ENCODE peak calls at places on chromosomes 4 and X, in nine cellular contexts. E, W, G, I, R, N, B, F and M are unnamed samples.

GRCh38 chr4:57981123-57981522 is 870.9 kb upstream of the IGFBP7 start:
- DNase-seq in E (no peak), W (no peak), G (no peak), I (no peak), R (no peak), N (no peak), B (no peak), F (no peak), M (no peak)

GRCh38 chrX:80572636-80573035 is 152.4 kb downstream of the TENT5D start:
- DNase-seq in E (no peak), W (no peak), G (no peak), I (no peak), R (no peak), N (no peak), B (no peak), F (no peak), M (no peak)

GRCh38 chr4:53905935-53906377 is 158.4 kb downstream of the CHIC2 start:
- DNase-seq in E (peak; percentile 85), W (peak; percentile 64), G (peak; percentile 41), I (peak; percentile 82), R (peak; percentile 60), N (no peak), B (peak; percentile 82), F (no peak), M (peak; percentile 46)

GRCh38 chrX:41733939-41734338 is 10.0 kb downstream of the GPR82 start:
- DNase-seq in E (no peak), W (no peak), G (no peak), I (peak; percentile 22), R (no peak), N (no peak), B (no peak), F (no peak), M (no peak)

GRCh38 chrX:38335382-38335781 is 8.1 kb upstream of the RPGR start:
- DNase-seq in E (no peak), W (no peak), G (peak; percentile 43), I (peak; percentile 36), R (no peak), N (no peak), B (no peak), F (no peak), M (no peak)

GRCh38 chr4:183675625-183676024 is 16.5 kb downstream of the TRAPPC11 start:
- DNase-seq in E (no peak), W (no peak), G (peak; percentile 30), I (peak; percentile 16), R (no peak), N (no peak), B (no peak), F (no peak), M (no peak)

GRCh38 chr4:24781999-24782745 is 13.2 kb upstream of the SOD3 start:
- DNase-seq in E (no peak), W (peak; percentile 72), G (no peak), I (no peak), R (no peak), N (no peak), B (no peak), F (no peak), M (no peak)

GRCh38 chrX:9132036-9132435 is 98.1 kb upstream of the FAM9B start:
- DNase-seq in E (no peak), W (no peak), G (no peak), I (no peak), R (no peak), N (no peak), B (no peak), F (no peak), M (no peak)

GRCh38 chr4:86960557-86960959 is 25.7 kb downstream of the AFF1 start:
- DNase-seq in E (peak; percentile 53), W (no peak), G (no peak), I (peak; percentile 65), R (no peak), N (no peak), B (no peak), F (no peak), M (no peak)

GRCh38 chr4:158906073-158906472 is 137.2 kb downstream of the FNIP2 start:
- DNase-seq in E (no peak), W (peak; percentile 39), G (no peak), I (no peak), R (no peak), N (no peak), B (no peak), F (no peak), M (no peak)

GRCh38 chr4:179880756-179881155 is 2362.4 kb upstream of the TENM3 start:
- DNase-seq in E (no peak), W (no peak), G (no peak), I (no peak), R (no peak), N (no peak), B (no peak), F (no peak), M (no peak)

GRCh38 chrX:47030339-47030738 is 47.9 kb upstream of the RGN start:
- DNase-seq in E (peak; percentile 77), W (peak; percentile 89), G (peak; percentile 41), I (peak; percentile 78), R (no peak), N (peak; percentile 38), B (peak; percentile 80), F (no peak), M (peak; percentile 10)

GRCh38 chr4:20278195-20278594 is 26.5 kb downstream of the SLIT2 start:
- DNase-seq in E (no peak), W (no peak), G (no peak), I (no peak), R (no peak), N (no peak), B (no peak), F (no peak), M (no peak)

GRCh38 chrX:132037479-132037993 is 14.4 kb downstream of the STK26 start:
- DNase-seq in E (no peak), W (no peak), G (no peak), I (no peak), R (no peak), N (no peak), B (peak; percentile 25), F (no peak), M (no peak)

GRCh38 chr4:149959391-149959790 is 118.9 kb upstream of the DCLK2 start:
- DNase-seq in E (no peak), W (no peak), G (no peak), I (no peak), R (no peak), N (no peak), B (no peak), F (no peak), M (no peak)

GRCh38 chr4:149964001-149964400 is 114.2 kb upstream of the DCLK2 start:
- DNase-seq in E (no peak), W (no peak), G (no peak), I (no peak), R (no peak), N (no peak), B (no peak), F (no peak), M (no peak)

GRCh38 chr4:149956678-149957077 is 121.6 kb upstream of the DCLK2 start:
- DNase-seq in E (no peak), W (no peak), G (no peak), I (no peak), R (no peak), N (no peak), B (no peak), F (no peak), M (no peak)

GRCh38 chr4:149961876-149962597 is 116.2 kb upstream of the DCLK2 start:
- DNase-seq in E (peak; percentile 61), W (peak; percentile 7), G (no peak), I (peak; percentile 81), R (no peak), N (no peak), B (no peak), F (no peak), M (peak; percentile 32)
- H3K4me3 ChIP-seq in E (no peak overlapping the region), W (no peak overlapping the region), G (no peak overlapping the region), I (no peak overlapping the region), R (no peak overlapping the region), N (no peak overlapping the region), B (no peak overlapping the region), F (no peak overlapping the region), M (no peak overlapping the region)

DNA sequence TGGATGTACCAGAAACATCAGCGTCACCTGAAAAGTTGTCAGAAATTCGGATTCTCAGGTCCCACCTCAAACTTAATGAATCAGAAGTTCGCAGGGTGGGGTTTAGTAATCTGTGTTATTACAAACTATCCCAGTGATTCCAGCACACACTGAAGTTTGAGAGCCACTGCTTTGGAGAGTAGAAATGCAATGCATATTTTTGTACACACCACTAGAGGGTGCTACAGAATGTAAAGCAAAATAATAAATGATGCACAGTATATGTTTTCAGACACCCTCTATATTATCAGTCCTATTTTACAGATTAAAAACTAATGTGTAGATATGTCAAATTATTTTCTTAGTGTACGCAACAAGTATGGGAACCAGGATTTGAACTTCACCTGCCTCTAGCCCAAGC is 2.5 kb upstream of the MORF4L2 start:
- DNase-seq in E (peak; percentile 63), W (peak; percentile 60), G (peak; percentile 27), I (peak; percentile 58), R (no peak), N (no peak), B (peak; percentile 23), F (no peak), M (no peak)
- H3K4me3 ChIP-seq in E (no peak overlapping the region), W (no peak overlapping the region), G (no peak overlapping the region), I (no peak overlapping the region), R (no peak overlapping the region), N (no peak overlapping the region), B (no peak overlapping the region), F (no peak overlapping the region), M (no peak overlapping the region)

GRCh38 chr4:156946508-156947197 is 24.9 kb downstream of the PDGFC start:
- DNase-seq in E (peak; percentile 83), W (peak; percentile 94), G (no peak), I (peak; percentile 97), R (peak; percentile 16), N (peak; percentile 49), B (no peak), F (peak; percentile 59), M (peak; percentile 99)
- H3K4me3 ChIP-seq in E (no peak overlapping the region), W (no peak overlapping the region), G (no peak overlapping the region), I (no peak overlapping the region), R (no peak overlapping the region), N (no peak overlapping the region), B (no peak overlapping the region), F (no peak overlapping the region), M (no peak overlapping the region)

DNA sequence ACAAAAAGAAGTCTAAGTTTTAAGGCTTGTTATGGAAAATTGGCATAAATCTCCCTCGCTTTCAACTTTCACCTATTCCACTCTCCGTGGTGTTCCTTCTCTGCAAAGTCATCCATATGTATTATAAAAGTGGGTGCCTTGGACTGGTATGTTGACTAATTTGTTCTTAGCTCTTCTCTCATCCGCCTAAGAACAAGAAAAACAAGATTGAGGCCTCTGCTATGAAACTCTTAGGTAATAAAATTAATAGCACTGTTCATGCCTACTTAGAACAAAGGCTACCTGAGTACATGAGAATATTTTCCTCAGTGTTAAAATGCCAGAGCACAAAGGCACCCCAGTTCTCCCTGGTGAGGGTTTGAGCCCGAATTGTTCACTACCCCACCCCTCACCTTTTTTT is 1.3 kb downstream of the CNGA1 start:
- DNase-seq in E (no peak), W (peak; percentile 64), G (no peak), I (no peak), R (no peak), N (no peak), B (no peak), F (no peak), M (no peak)
- H3K4me3 ChIP-seq in E (no peak overlapping the region), W (peak overlapping the region; percentile 83), G (no peak overlapping the region), I (no peak overlapping the region), R (no peak overlapping the region), N (no peak overlapping the region), B (peak overlapping the region; percentile 97), F (no peak overlapping the region), M (no peak overlapping the region)

GRCh38 chrX:316351-317325 is 2.0 kb downstream of the GTPBP6 start:
- DNase-seq in E (no peak), W (no peak), G (no peak), I (no peak), R (no peak), N (no peak), B (no peak), F (peak; percentile 22), M (no peak)
- H3K4me3 ChIP-seq in E (no peak overlapping the region), W (no peak overlapping the region), G (peak overlapping the region; percentile 38), I (no peak overlapping the region), R (no peak overlapping the region), N (no peak overlapping the region), B (peak overlapping the region; percentile 40), F (no peak overlapping the region), M (no peak overlapping the region)